ENCODE peak calls at places on chromosome 22, in seven cellular contexts. U, R, V, K, I, W and H are unnamed samples.

GRCh38 chr22:31477329-31477728 is 12.3 kb downstream of the EIF4ENIF1 start:
- ATAC-seq in U (no peak), R (no peak), V (peak), K (no peak), I (no peak), W (no peak), H (peak)

GRCh38 chr22:50251472-50252054 is 498 bp upstream of the HDAC10 start:
- ATAC-seq in U (no peak), R (no peak), V (peak), K (no peak), I (no peak), W (peak), H (no peak)

GRCh38 chr22:29359469-29359868 is 28.9 kb downstream of the AP1B1 start:
- ATAC-seq in U (no peak), R (no peak), V (peak), K (peak), I (peak), W (no peak), H (peak)

GRCh38 chr22:19607198-19608113 is 83.2 kb upstream of the CLDN5 start:
- ATAC-seq in U (no peak), R (peak), V (peak), K (peak), I (peak), W (no peak), H (peak)

GRCh38 chr22:35629406-35630234 is 12.5 kb upstream of the MB start:
- ATAC-seq in U (peak), R (peak), V (peak), K (peak), I (peak), W (peak), H (peak)

GRCh38 chr22:49849161-49850020 is 4.3 kb upstream of the ZBED4 start:
- ATAC-seq in U (no peak), R (no peak), V (no peak), K (no peak), I (no peak), W (no peak), H (no peak)

GRCh38 chr22:30262917-30263741 is 3.5 kb downstream of the OSM start:
- ATAC-seq in U (no peak), R (peak), V (peak), K (peak), I (peak), W (no peak), H (no peak)

GRCh38 chr22:22018825-22019658 is 36.5 kb upstream of the TOP3B start:
- ATAC-seq in U (no peak), R (no peak), V (no peak), K (no peak), I (no peak), W (no peak), H (no peak)

GRCh38 chr22:47486569-47487312 is 724.3 kb downstream of the TBC1D22A start:
- ATAC-seq in U (peak), R (no peak), V (peak), K (no peak), I (peak), W (peak), H (peak)

GRCh38 chr22:31084811-31085492 is 3.8 kb downstream of the SMTN start:
- ATAC-seq in U (peak), R (peak), V (peak), K (peak), I (peak), W (peak), H (peak)

GRCh38 chr22:29509298-29509697 is 29.3 kb downstream of the NEFH start:
- ATAC-seq in U (no peak), R (no peak), V (no peak), K (peak), I (no peak), W (no peak), H (no peak)

GRCh38 chr22:33867118-33867863 is 53.0 kb downstream of the LARGE1 start:
- ATAC-seq in U (no peak), R (no peak), V (peak), K (peak), I (no peak), W (no peak), H (no peak)

GRCh38 chr22:50699754-50700386 is 27.2 kb downstream of the SHANK3 start:
- ATAC-seq in U (no peak), R (no peak), V (no peak), K (no peak), I (no peak), W (no peak), H (no peak)

GRCh38 chr22:17379939-17380710 is 10.9 kb downstream of the CECR2 start:
- ATAC-seq in U (no peak), R (no peak), V (no peak), K (no peak), I (no peak), W (no peak), H (no peak)

GRCh38 chr22:38881464-38881871 is 9.5 kb upstream of the CBX6 start:
- ATAC-seq in U (no peak), R (no peak), V (peak), K (peak), I (peak), W (no peak), H (no peak)

GRCh38 chr22:49573109-49573765 is 254.4 kb downstream of the BRD1 start:
- ATAC-seq in U (no peak), R (no peak), V (no peak), K (no peak), I (no peak), W (no peak), H (no peak)

GRCh38 chr22:27218521-27218920 is 561.1 kb downstream of the MIAT start:
- ATAC-seq in U (no peak), R (no peak), V (no peak), K (peak), I (no peak), W (no peak), H (no peak)

GRCh38 chr22:22753526-22754267 is 109.3 kb downstream of the GGTLC2 start:
- ATAC-seq in U (peak), R (peak), V (peak), K (peak), I (peak), W (peak), H (peak)

GRCh38 chr22:26894766-26895485 is 237.5 kb downstream of the MIAT start:
- ATAC-seq in U (peak), R (no peak), V (no peak), K (peak), I (peak), W (no peak), H (peak)

GRCh38 chr22:40534379-40535188 is 101.9 kb downstream of the MRTFA start:
- ATAC-seq in U (peak), R (peak), V (peak), K (peak), I (peak), W (no peak), H (no peak)

GRCh38 chr22:42711281-42711731 is 9.4 kb downstream of the A4GALT start:
- ATAC-seq in U (no peak), R (no peak), V (no peak), K (no peak), I (no peak), W (no peak), H (no peak)

GRCh38 chr22:38715176-38715764 is 9.5 kb downstream of the GTPBP1 start:
- ATAC-seq in U (no peak), R (peak), V (no peak), K (peak), I (peak), W (no peak), H (no peak)

GRCh38 chr22:20803696-20804324 is 29.9 kb downstream of the SERPIND1 start:
- ATAC-seq in U (no peak), R (peak), V (peak), K (peak), I (peak), W (no peak), H (peak)

GRCh38 chr22:31247726-31248125 is 35.6 kb downstream of the LIMK2 start:
- ATAC-seq in U (peak), R (no peak), V (peak), K (peak), I (peak), W (no peak), H (peak)

GRCh38 chr22:42335839-42336378 is 65.5 kb upstream of the TCF20 start:
- ATAC-seq in U (no peak), R (no peak), V (peak), K (no peak), I (no peak), W (no peak), H (no peak)

GRCh38 chr22:31281733-31282132 is 10.6 kb downstream of the PIK3IP1 start:
- ATAC-seq in U (no peak), R (no peak), V (no peak), K (peak), I (no peak), W (no peak), H (no peak)

GRCh38 chr22:20656902-20657836 is 116.7 kb upstream of the SERPIND1 start:
- ATAC-seq in U (no peak), R (no peak), V (no peak), K (no peak), I (no peak), W (no peak), H (no peak)

GRCh38 chr22:36873614-36874308 is 13.0 kb downstream of the NCF4 start:
- ATAC-seq in U (peak), R (peak), V (peak), K (peak), I (peak), W (peak), H (peak)

GRCh38 chr22:35894937-35895708 is 133.5 kb downstream of the RBFOX2 start:
- ATAC-seq in U (peak), R (no peak), V (peak), K (peak), I (peak), W (peak), H (peak)

GRCh38 chr22:42970029-42970428 is 44.9 kb downstream of the PACSIN2 start:
- ATAC-seq in U (no peak), R (no peak), V (no peak), K (no peak), I (peak), W (no peak), H (peak)

GRCh38 chr22:23892130-23892529 is 2.1 kb upstream of the MIF start:
- ATAC-seq in U (no peak), R (no peak), V (no peak), K (no peak), I (no peak), W (no peak), H (no peak)

GRCh38 chr22:43090130-43090789 is 1.1 kb upstream of the TTLL1 start:
- ATAC-seq in U (peak), R (peak), V (peak), K (peak), I (peak), W (no peak), H (peak)

GRCh38 chr22:27663031-27663367 is 138.6 kb downstream of the MN1 start:
- ATAC-seq in U (no peak), R (no peak), V (no peak), K (no peak), I (no peak), W (no peak), H (peak)

GRCh38 chr22:41280065-41280464 is 5.9 kb downstream of the RANGAP1 start:
- ATAC-seq in U (no peak), R (no peak), V (no peak), K (no peak), I (no peak), W (no peak), H (peak)

GRCh38 chr22:37559901-37560681 is at the start of gene CDC42EP1:
- ATAC-seq in U (peak), R (no peak), V (peak), K (peak), I (peak), W (peak), H (peak)

GRCh38 chr22:46587492-46588278 is 32.5 kb upstream of the GRAMD4 start:
- ATAC-seq in U (peak), R (peak), V (peak), K (peak), I (peak), W (peak), H (peak)

GRCh38 chr22:37259540-37260029 is 15.5 kb upstream of the RAC2 start:
- ATAC-seq in U (no peak), R (peak), V (peak), K (peak), I (peak), W (no peak), H (peak)